ENCODE peak calls at places on chromosomes 6 and 20, in seven cellular contexts. One of them, this sample, is unnamed.

GRCh38 chr6:24936641-24937317 is 1.0 kb upstream of the RIPOR2 start:
- DNase-seq in cardiac fibroblast: no peak
- DNase-seq in pancreas: no peak
- DNase-seq in foreskin fibroblast: no peak
- DNase-seq in heart right ventricle: no peak
- DNase-seq in H9: no peak
- DNase-seq in GM23338: no peak
- DNase-seq in this sample: peak

GRCh38 chr6:170295519-170296422 is 4.9 kb upstream of the DLL1 start:
- DNase-seq in heart right ventricle: no peak
- DNase-seq in GM23338: peak
- DNase-seq in cardiac fibroblast: no peak
- DNase-seq in pancreas: peak
- DNase-seq in H9: peak
- DNase-seq in foreskin fibroblast: peak
- DNase-seq in this sample: no peak

GRCh38 chr6:3208096-3208774 is 19.2 kb downstream of the TUBB2B start:
- DNase-seq in foreskin fibroblast: peak
- DNase-seq in pancreas: no peak
- DNase-seq in heart right ventricle: no peak
- DNase-seq in cardiac fibroblast: peak
- DNase-seq in H9: no peak
- DNase-seq in GM23338: peak
- DNase-seq in this sample: no peak

GRCh38 chr20:57060407-57061057 is 205.9 kb downstream of the BMP7 start:
- DNase-seq in foreskin fibroblast: no peak
- DNase-seq in GM23338: no peak
- DNase-seq in H9: no peak
- DNase-seq in cardiac fibroblast: no peak
- DNase-seq in heart right ventricle: no peak
- DNase-seq in pancreas: no peak
- DNase-seq in this sample: no peak

GRCh38 chr20:33032555-33032954 is 1.1 kb downstream of the BPIFB6 start:
- DNase-seq in pancreas: no peak
- DNase-seq in cardiac fibroblast: no peak
- DNase-seq in heart right ventricle: no peak
- DNase-seq in H9: no peak
- DNase-seq in foreskin fibroblast: no peak
- DNase-seq in GM23338: no peak
- DNase-seq in this sample: no peak

GRCh38 chr6:167207527-167207926 is 49.7 kb upstream of the GPR31 start:
- DNase-seq in foreskin fibroblast: no peak
- DNase-seq in GM23338: no peak
- DNase-seq in H9: no peak
- DNase-seq in cardiac fibroblast: no peak
- DNase-seq in pancreas: no peak
- DNase-seq in heart right ventricle: no peak
- DNase-seq in this sample: no peak

GRCh38 chr6:138691595-138692057 is 81.9 kb upstream of the CCDC28A start:
- DNase-seq in heart right ventricle: no peak
- DNase-seq in foreskin fibroblast: peak
- DNase-seq in cardiac fibroblast: peak
- DNase-seq in H9: peak
- DNase-seq in pancreas: no peak
- DNase-seq in GM23338: peak
- DNase-seq in this sample: no peak

GRCh38 chr6:48641544-48641943 is 530.5 kb upstream of the PTCHD4 start:
- DNase-seq in pancreas: no peak
- DNase-seq in H9: no peak
- DNase-seq in heart right ventricle: no peak
- DNase-seq in foreskin fibroblast: peak
- DNase-seq in cardiac fibroblast: peak
- DNase-seq in GM23338: no peak
- DNase-seq in this sample: no peak

GRCh38 chr20:36544134-36545018 is 3.1 kb downstream of the MYL9 start:
- DNase-seq in H9: no peak
- DNase-seq in cardiac fibroblast: peak
- DNase-seq in GM23338: no peak
- DNase-seq in pancreas: peak
- DNase-seq in foreskin fibroblast: peak
- DNase-seq in heart right ventricle: peak
- DNase-seq in this sample: no peak

GRCh38 chr6:20866940-20867630 is 332.8 kb downstream of the CDKAL1 start:
- DNase-seq in cardiac fibroblast: no peak
- DNase-seq in H9: no peak
- DNase-seq in heart right ventricle: no peak
- DNase-seq in foreskin fibroblast: peak
- DNase-seq in pancreas: no peak
- DNase-seq in GM23338: no peak
- DNase-seq in this sample: no peak

GRCh38 chr6:166743925-166744653 is 117.0 kb upstream of the RPS6KA2 start:
- DNase-seq in GM23338: peak
- DNase-seq in pancreas: no peak
- DNase-seq in heart right ventricle: no peak
- DNase-seq in foreskin fibroblast: no peak
- DNase-seq in cardiac fibroblast: no peak
- DNase-seq in H9: no peak
- DNase-seq in this sample: no peak

GRCh38 chr6:151494235-151494950 is 576 bp downstream of the CCDC170 start:
- DNase-seq in GM23338: peak
- DNase-seq in foreskin fibroblast: peak
- DNase-seq in pancreas: no peak
- DNase-seq in heart right ventricle: peak
- DNase-seq in cardiac fibroblast: peak
- DNase-seq in H9: peak
- DNase-seq in this sample: no peak

GRCh38 chr6:22227824-22228610 is 68.8 kb downstream of the PRL start:
- DNase-seq in GM23338: no peak
- DNase-seq in pancreas: no peak
- DNase-seq in heart right ventricle: no peak
- DNase-seq in H9: no peak
- DNase-seq in foreskin fibroblast: no peak
- DNase-seq in cardiac fibroblast: peak
- DNase-seq in this sample: no peak

GRCh38 chr20:58349586-58349985 is 39.4 kb upstream of the VAPB start:
- DNase-seq in H9: no peak
- DNase-seq in GM23338: no peak
- DNase-seq in cardiac fibroblast: peak
- DNase-seq in heart right ventricle: no peak
- DNase-seq in foreskin fibroblast: peak
- DNase-seq in pancreas: no peak
- DNase-seq in this sample: no peak

GRCh38 chr6:5676701-5677100 is 330.0 kb downstream of the NRN1 start:
- DNase-seq in GM23338: no peak
- DNase-seq in foreskin fibroblast: no peak
- DNase-seq in pancreas: no peak
- DNase-seq in cardiac fibroblast: no peak
- DNase-seq in heart right ventricle: no peak
- DNase-seq in H9: no peak
- DNase-seq in this sample: no peak

GRCh38 chr6:77425216-77425615 is 38.1 kb downstream of the HTR1B start:
- DNase-seq in heart right ventricle: no peak
- DNase-seq in H9: no peak
- DNase-seq in pancreas: no peak
- DNase-seq in cardiac fibroblast: peak
- DNase-seq in foreskin fibroblast: peak
- DNase-seq in GM23338: no peak
- DNase-seq in this sample: no peak

GRCh38 chr20:52192296-52193007 is 873 bp upstream of the ZFP64 start:
- DNase-seq in foreskin fibroblast: peak
- DNase-seq in GM23338: no peak
- DNase-seq in heart right ventricle: peak
- DNase-seq in cardiac fibroblast: no peak
- DNase-seq in H9: peak
- DNase-seq in pancreas: peak
- DNase-seq in this sample: no peak
- TF ChIP-seq CTCF in foreskin fibroblast: no peak
- TF ChIP-seq CTCF in GM23338: no peak
- TF ChIP-seq CTCF in heart right ventricle: no peak
- TF ChIP-seq CTCF in cardiac fibroblast: peak
- TF ChIP-seq CTCF in H9: peak
- TF ChIP-seq CTCF in pancreas: no peak
- TF ChIP-seq CTCF in this sample: no peak

GRCh38 chr20:4117341-4117740 is 102.0 kb upstream of the RNF24 start:
- DNase-seq in heart right ventricle: no peak
- DNase-seq in H9: no peak
- DNase-seq in GM23338: no peak
- DNase-seq in foreskin fibroblast: no peak
- DNase-seq in cardiac fibroblast: no peak
- DNase-seq in pancreas: no peak
- DNase-seq in this sample: no peak
- TF ChIP-seq CTCF in heart right ventricle: no peak
- TF ChIP-seq CTCF in H9: no peak
- TF ChIP-seq CTCF in GM23338: no peak
- TF ChIP-seq CTCF in foreskin fibroblast: no peak
- TF ChIP-seq CTCF in cardiac fibroblast: no peak
- TF ChIP-seq CTCF in pancreas: no peak
- TF ChIP-seq CTCF in this sample: no peak

DNA sequence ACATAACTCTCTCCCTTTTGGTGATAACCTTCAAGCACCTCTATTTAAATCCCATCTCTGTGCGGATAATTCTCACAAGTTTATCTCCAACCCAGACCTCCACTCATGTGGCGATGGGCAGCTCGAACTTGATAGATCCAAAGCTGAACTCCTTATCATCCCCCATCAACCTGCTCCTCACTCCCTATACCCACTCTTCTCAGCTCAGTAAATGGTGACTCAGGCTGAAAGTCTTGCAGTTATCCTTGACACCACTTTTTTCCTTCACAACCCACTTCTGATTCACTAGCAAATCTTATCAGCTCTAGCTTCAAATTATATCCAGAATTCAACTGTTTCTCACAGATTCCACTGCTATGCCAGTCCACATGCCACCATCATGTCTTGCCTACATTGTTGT is 155.3 kb upstream of the STXBP5 start:
- DNase-seq in pancreas: no peak
- DNase-seq in H9: no peak
- DNase-seq in cardiac fibroblast: no peak
- DNase-seq in foreskin fibroblast: peak
- DNase-seq in heart right ventricle: no peak
- DNase-seq in GM23338: no peak
- DNase-seq in this sample: no peak
- TF ChIP-seq CTCF in pancreas: no peak
- TF ChIP-seq CTCF in H9: no peak
- TF ChIP-seq CTCF in cardiac fibroblast: no peak
- TF ChIP-seq CTCF in foreskin fibroblast: no peak
- TF ChIP-seq CTCF in heart right ventricle: no peak
- TF ChIP-seq CTCF in GM23338: no peak
- TF ChIP-seq CTCF in this sample: no peak

DNA sequence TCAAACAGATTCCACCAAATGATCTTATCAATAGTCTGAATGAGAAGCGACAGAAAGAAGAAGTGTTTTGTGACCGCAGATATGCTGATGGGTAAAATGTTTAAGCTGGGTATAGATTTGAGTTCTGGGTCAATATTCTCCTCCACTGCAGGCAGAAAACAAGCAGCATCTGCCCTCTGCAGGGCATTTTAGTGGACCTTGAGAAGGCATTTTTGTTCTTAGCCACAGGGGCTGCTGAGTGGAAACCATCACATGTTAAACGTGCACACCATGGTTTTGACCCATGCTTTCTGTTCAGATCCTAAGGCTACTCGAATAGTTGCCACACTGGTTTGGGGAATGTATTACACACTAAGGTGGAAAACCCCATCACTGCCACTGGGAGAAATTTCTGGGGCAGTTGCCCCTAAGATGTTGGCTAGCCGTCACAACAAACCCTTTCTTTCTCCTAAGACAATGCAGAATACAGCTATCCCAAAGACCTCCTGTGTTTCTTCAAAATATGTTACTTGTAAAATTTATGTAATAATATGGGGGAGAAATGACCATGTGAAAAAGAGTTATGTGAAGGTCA is 5.5 kb downstream of the POU3F2 start:
- DNase-seq in heart right ventricle: no peak
- DNase-seq in pancreas: no peak
- DNase-seq in GM23338: peak
- DNase-seq in foreskin fibroblast: peak
- DNase-seq in cardiac fibroblast: peak
- DNase-seq in H9: no peak
- DNase-seq in this sample: no peak
- TF ChIP-seq CTCF in heart right ventricle: no peak
- TF ChIP-seq CTCF in pancreas: no peak
- TF ChIP-seq CTCF in GM23338: peak
- TF ChIP-seq CTCF in foreskin fibroblast: peak
- TF ChIP-seq CTCF in cardiac fibroblast: peak
- TF ChIP-seq CTCF in H9: peak
- TF ChIP-seq CTCF in this sample: no peak

GRCh38 chr20:60009826-60010616 is 51.8 kb downstream of the CDH26 start:
- DNase-seq in foreskin fibroblast: no peak
- DNase-seq in cardiac fibroblast: no peak
- DNase-seq in H9: peak
- DNase-seq in heart right ventricle: no peak
- DNase-seq in GM23338: peak
- DNase-seq in pancreas: no peak
- DNase-seq in this sample: no peak
- TF ChIP-seq CTCF in foreskin fibroblast: peak
- TF ChIP-seq CTCF in cardiac fibroblast: no peak
- TF ChIP-seq CTCF in H9: peak
- TF ChIP-seq CTCF in heart right ventricle: no peak
- TF ChIP-seq CTCF in GM23338: peak
- TF ChIP-seq CTCF in pancreas: no peak
- TF ChIP-seq CTCF in this sample: no peak